ENCODE peak calls at places on chromosomes 11 and 22, in eight cellular contexts. Q is colonic mucosa, B is astrocyte of the spinal cord, T is adrenal gland, Y is MM.1S, K is right lobe of liver, N is neural progenitor cell, O is AG10803. F is an unnamed sample.

GRCh38 chr11:120814531-120815259 is 209.2 kb upstream of the TBCEL start:
- DNase-seq in Q (no peak), B (no peak), T (no peak), Y (no peak), K (no peak), N (no peak), O (no peak), F (no peak)

GRCh38 chr11:94521684-94522083 is 9.4 kb downstream of the C11orf97 start:
- DNase-seq in Q (no peak), B (no peak), T (no peak), Y (no peak), K (no peak), N (peak), O (peak), F (peak)

GRCh38 chr11:107017433-107018227 is 646 bp downstream of the GUCY1A2 start:
- DNase-seq in Q (no peak), B (peak), T (peak), Y (peak), K (peak), N (peak), O (peak), F (no peak)

GRCh38 chr11:128658499-128658898 is 35.4 kb upstream of the FLI1 start:
- DNase-seq in Q (no peak), B (no peak), T (no peak), Y (no peak), K (no peak), N (no peak), O (no peak), F (no peak)

GRCh38 chr11:17887779-17888178 is 125.1 kb downstream of the SERGEF start:
- DNase-seq in Q (no peak), B (no peak), T (no peak), Y (no peak), K (no peak), N (peak), O (no peak), F (no peak)

GRCh38 chr11:120086651-120087050 is 51.3 kb downstream of the TRIM29 start:
- DNase-seq in Q (no peak), B (no peak), T (no peak), Y (no peak), K (no peak), N (no peak), O (no peak), F (no peak)

GRCh38 chr11:77322506-77322905 is 21.0 kb upstream of the GDPD4 start:
- DNase-seq in Q (no peak), B (peak), T (peak), Y (no peak), K (no peak), N (no peak), O (peak), F (peak)

GRCh38 chr22:49997932-49998717 is 14.4 kb downstream of the IL17REL start:
- DNase-seq in Q (no peak), B (no peak), T (no peak), Y (no peak), K (no peak), N (no peak), O (no peak), F (no peak)

GRCh38 chr11:134528453-134528852 is 116.4 kb upstream of the B3GAT1 start:
- DNase-seq in Q (peak), B (no peak), T (no peak), Y (no peak), K (no peak), N (no peak), O (no peak), F (no peak)

GRCh38 chr11:28673687-28674431 is 565.7 kb downstream of the METTL15 start:
- DNase-seq in Q (no peak), B (no peak), T (no peak), Y (no peak), K (no peak), N (no peak), O (peak), F (no peak)

GRCh38 chr11:67273260-67273990 is 7.2 kb downstream of the GRK2 start:
- DNase-seq in Q (no peak), B (no peak), T (peak), Y (no peak), K (peak), N (no peak), O (no peak), F (no peak)

GRCh38 chr11:11724994-11725393 is 103.2 kb upstream of the GALNT18 start:
- DNase-seq in Q (no peak), B (no peak), T (no peak), Y (no peak), K (no peak), N (no peak), O (no peak), F (no peak)

GRCh38 chr11:19958218-19958617 is 202.1 kb downstream of the DBX1 start:
- DNase-seq in Q (no peak), B (no peak), T (no peak), Y (no peak), K (no peak), N (no peak), O (no peak), F (no peak)

GRCh38 chr11:66316849-66317251 is at the start of gene CD248:
- DNase-seq in Q (peak), B (peak), T (no peak), Y (no peak), K (no peak), N (peak), O (peak), F (no peak)

GRCh38 chr11:24560324-24560723 is 63.5 kb downstream of the LUZP2 start:
- DNase-seq in Q (no peak), B (no peak), T (no peak), Y (no peak), K (no peak), N (no peak), O (no peak), F (no peak)

GRCh38 chr22:35349704-35350538 is 31.0 kb upstream of the HMOX1 start:
- DNase-seq in Q (no peak), B (peak), T (peak), Y (no peak), K (no peak), N (peak), O (peak), F (no peak)

GRCh38 chr11:14336507-14337503 is 22.2 kb downstream of the RRAS2 start:
- DNase-seq in Q (no peak), B (peak), T (no peak), Y (no peak), K (no peak), N (no peak), O (peak), F (no peak)

GRCh38 chr22:23196165-23196564 is 15.9 kb downstream of the BCR start:
- DNase-seq in Q (no peak), B (no peak), T (no peak), Y (no peak), K (no peak), N (no peak), O (no peak), F (no peak)

GRCh38 chr11:46463701-46464100 is 72.1 kb upstream of the CHRM4 start:
- DNase-seq in Q (no peak), B (no peak), T (no peak), Y (no peak), K (no peak), N (peak), O (no peak), F (no peak)

GRCh38 chr22:32723632-32724031 is 77.9 kb upstream of the TIMP3 start:
- DNase-seq in Q (peak), B (peak), T (peak), Y (peak), K (peak), N (no peak), O (peak), F (peak)

GRCh38 chr11:120563698-120564572 is 52.4 kb downstream of the GRIK4 start:
- DNase-seq in Q (no peak), B (peak), T (peak), Y (no peak), K (no peak), N (peak), O (no peak), F (no peak)

GRCh38 chr22:41410311-41410751 is 28.6 kb downstream of the TEF start:
- DNase-seq in Q (no peak), B (no peak), T (peak), Y (no peak), K (no peak), N (no peak), O (no peak), F (no peak)

GRCh38 chr11:43072096-43072495 is 239.7 kb upstream of the API5 start:
- DNase-seq in Q (no peak), B (no peak), T (no peak), Y (no peak), K (no peak), N (peak), O (no peak), F (no peak)

GRCh38 chr22:23557036-23557435 is 23.1 kb downstream of the IGLL1 start:
- DNase-seq in Q (no peak), B (no peak), T (no peak), Y (no peak), K (no peak), N (no peak), O (no peak), F (no peak)

GRCh38 chr22:36323182-36323854 is 64.4 kb downstream of the MYH9 start:
- DNase-seq in Q (no peak), B (peak), T (peak), Y (no peak), K (no peak), N (no peak), O (peak), F (peak)

GRCh38 chr11:65468874-65469333 is 29.9 kb upstream of the MALAT1 start:
- DNase-seq in Q (peak), B (no peak), T (peak), Y (peak), K (peak), N (peak), O (peak), F (peak)

GRCh38 chr22:50104149-50104548 is 14.3 kb downstream of the MOV10L1 start:
- DNase-seq in Q (no peak), B (no peak), T (no peak), Y (no peak), K (no peak), N (no peak), O (no peak), F (no peak)

GRCh38 chr22:20235453-20235991 is 32.6 kb downstream of the RTN4R start:
- DNase-seq in Q (no peak), B (no peak), T (no peak), Y (no peak), K (peak), N (no peak), O (no peak), F (no peak)

GRCh38 chr11:2928605-2929510 is at the start of gene PHLDA2:
- DNase-seq in Q (peak), B (peak), T (peak), Y (no peak), K (peak), N (peak), O (peak), F (peak)

GRCh38 chr11:36619502-36619901 is 21.5 kb upstream of the RAG2 start:
- DNase-seq in Q (no peak), B (peak), T (no peak), Y (no peak), K (no peak), N (no peak), O (no peak), F (no peak)

GRCh38 chr22:24175160-24175808 is 6.0 kb upstream of the SUSD2 start:
- DNase-seq in Q (peak), B (peak), T (peak), Y (peak), K (peak), N (peak), O (peak), F (peak)

GRCh38 chr22:30253205-30253852 is 6.8 kb upstream of the LIF start:
- DNase-seq in Q (peak), B (peak), T (no peak), Y (no peak), K (no peak), N (no peak), O (no peak), F (peak)
- H3K4me3 ChIP-seq in Q (no peak), B (no peak), T (no peak), Y (no peak), K (no peak), N (no peak), O (no peak), F (no peak)

GRCh38 chr11:15692739-15693138 is 578.0 kb downstream of the INSC start:
- DNase-seq in Q (no peak), B (peak), T (no peak), Y (no peak), K (no peak), N (no peak), O (no peak), F (no peak)

GRCh38 chr11:15690326-15690725 is 575.6 kb downstream of the INSC start:
- DNase-seq in Q (no peak), B (no peak), T (no peak), Y (no peak), K (no peak), N (no peak), O (no peak), F (no peak)

GRCh38 chr11:15685311-15685710 is 570.6 kb downstream of the INSC start:
- DNase-seq in Q (peak), B (no peak), T (no peak), Y (no peak), K (no peak), N (no peak), O (no peak), F (no peak)

GRCh38 chr11:15687342-15687741 is 572.6 kb downstream of the INSC start:
- DNase-seq in Q (no peak), B (peak), T (no peak), Y (no peak), K (no peak), N (no peak), O (no peak), F (no peak)

DNA sequence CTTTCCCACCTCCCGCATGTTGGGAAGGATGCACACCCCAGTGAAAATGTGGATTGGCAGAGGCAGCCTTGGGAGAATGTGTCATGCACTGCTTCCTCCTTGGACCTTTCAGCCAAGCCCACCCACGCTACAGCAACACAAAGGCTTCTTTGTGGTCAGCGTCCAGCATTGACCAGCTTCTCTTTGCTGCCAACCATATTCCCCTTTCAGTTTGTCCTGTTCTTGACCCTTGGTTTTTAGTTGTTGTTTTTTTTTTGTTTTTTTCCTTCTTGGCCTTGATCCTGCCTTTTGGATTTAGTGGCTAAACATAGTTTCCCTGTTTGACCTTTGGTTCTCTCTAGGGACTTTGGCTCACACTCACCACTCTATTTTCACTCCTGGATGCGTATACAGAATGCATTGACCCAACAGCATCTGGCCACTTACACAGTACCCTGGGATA is 573.6 kb downstream of the INSC start:
- DNase-seq in Q (peak), B (peak), T (no peak), Y (no peak), K (no peak), N (no peak), O (no peak), F (no peak)
- H3K4me3 ChIP-seq in Q (no peak), B (no peak), T (no peak), Y (no peak), K (no peak), N (no peak), O (no peak), F (no peak)

DNA sequence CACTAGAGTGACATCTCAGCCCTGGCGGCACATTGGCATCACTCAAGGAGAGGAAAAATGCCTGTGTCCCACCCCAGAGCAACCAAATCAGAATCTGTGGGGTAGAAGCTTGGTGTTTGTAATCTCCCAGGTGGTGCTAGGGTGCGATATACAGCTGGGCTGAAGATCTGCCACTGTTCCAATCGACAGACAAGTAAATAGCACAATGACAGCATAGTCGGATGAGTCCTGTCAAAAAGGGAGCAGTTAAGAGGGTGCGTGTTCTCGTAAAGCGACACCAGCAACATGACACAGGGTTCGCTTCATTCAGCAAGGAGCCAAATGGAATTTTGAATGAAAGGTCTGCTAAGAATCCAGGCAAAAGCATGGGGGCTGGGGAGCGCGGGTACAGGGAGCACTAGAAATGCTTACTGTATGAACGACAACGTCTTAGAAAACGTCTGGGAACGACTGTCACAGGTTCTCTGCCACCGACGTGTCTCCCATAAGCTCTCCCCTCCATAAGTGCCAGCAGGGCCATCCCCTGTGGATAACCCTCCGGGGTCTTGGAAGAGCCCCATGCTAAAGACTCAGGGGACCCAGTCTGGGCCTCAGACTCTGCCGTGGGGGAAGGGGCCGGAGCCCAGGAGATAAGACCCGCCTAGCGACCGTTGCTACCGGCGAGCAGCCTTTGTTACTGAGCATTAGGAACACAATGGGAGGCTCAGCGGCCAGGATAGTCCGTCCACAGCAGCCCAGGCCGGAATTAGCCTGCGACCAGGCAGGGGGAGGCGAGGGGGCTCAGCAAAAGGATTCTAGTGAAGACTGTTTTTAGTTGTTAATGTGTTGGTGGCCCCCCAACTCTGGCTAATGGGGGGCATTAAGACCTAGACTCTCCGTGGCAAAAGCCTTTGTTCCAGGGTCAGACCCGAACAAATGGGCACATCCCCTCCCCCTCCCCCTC is 20.8 kb downstream of the ADA2 start:
- DNase-seq in Q (no peak), B (peak), T (peak), Y (no peak), K (peak), N (peak), O (no peak), F (peak)
- H3K4me3 ChIP-seq in Q (peak), B (peak), T (peak), Y (no peak), K (no peak), N (peak), O (peak), F (peak)

GRCh38 chr11:75555079-75555811 is 6.8 kb upstream of the SERPINH1 start:
- DNase-seq in Q (no peak), B (no peak), T (no peak), Y (no peak), K (no peak), N (no peak), O (no peak), F (no peak)

GRCh38 chr11:75557649-75558494 is 4.2 kb upstream of the SERPINH1 start:
- DNase-seq in Q (no peak), B (peak), T (peak), Y (no peak), K (no peak), N (no peak), O (peak), F (no peak)

GRCh38 chr11:75553889-75554257 is 8.2 kb upstream of the SERPINH1 start:
- DNase-seq in Q (no peak), B (no peak), T (no peak), Y (no peak), K (no peak), N (no peak), O (no peak), F (no peak)

GRCh38 chr11:75553182-75553581 is 8.9 kb upstream of the SERPINH1 start:
- DNase-seq in Q (no peak), B (no peak), T (no peak), Y (no peak), K (no peak), N (no peak), O (no peak), F (no peak)

GRCh38 chr11:75554258-75555022 is 7.6 kb upstream of the SERPINH1 start:
- DNase-seq in Q (peak), B (peak), T (peak), Y (no peak), K (peak), N (peak), O (peak), F (no peak)
- H3K4me3 ChIP-seq in Q (no peak), B (peak), T (no peak), Y (no peak), K (no peak), N (no peak), O (peak), F (no peak)

GRCh38 chr11:35525501-35526175 is at the start of gene PAMR1:
- DNase-seq in Q (peak), B (peak), T (peak), Y (peak), K (no peak), N (peak), O (peak), F (no peak)
- H3K4me3 ChIP-seq in Q (peak), B (peak), T (peak), Y (peak), K (peak), N (peak), O (peak), F (no peak)

GRCh38 chr22:37454857-37455686 is 27.8 kb upstream of the ELFN2 start:
- DNase-seq in Q (no peak), B (peak), T (peak), Y (no peak), K (no peak), N (no peak), O (peak), F (peak)
- H3K4me3 ChIP-seq in Q (no peak), B (no peak), T (no peak), Y (no peak), K (no peak), N (no peak), O (no peak), F (no peak)

GRCh38 chr11:418343-419247 is 3.8 kb upstream of the SIGIRR start:
- DNase-seq in Q (no peak), B (no peak), T (no peak), Y (no peak), K (no peak), N (no peak), O (no peak), F (no peak)

GRCh38 chr11:422249-422656 is 7.5 kb upstream of the SIGIRR start:
- DNase-seq in Q (no peak), B (no peak), T (peak), Y (no peak), K (no peak), N (no peak), O (no peak), F (no peak)

GRCh38 chr11:420054-420910 is 5.5 kb upstream of the SIGIRR start:
- DNase-seq in Q (no peak), B (no peak), T (peak), Y (no peak), K (peak), N (no peak), O (no peak), F (no peak)

GRCh38 chr11:419248-420005 is 4.6 kb upstream of the SIGIRR start:
- DNase-seq in Q (no peak), B (no peak), T (no peak), Y (no peak), K (no peak), N (no peak), O (no peak), F (no peak)

GRCh38 chr11:420911-421321 is 6.1 kb upstream of the SIGIRR start:
- DNase-seq in Q (no peak), B (no peak), T (peak), Y (no peak), K (no peak), N (no peak), O (no peak), F (no peak)
- H3K4me3 ChIP-seq in Q (no peak), B (no peak), T (no peak), Y (no peak), K (no peak), N (no peak), O (no peak), F (no peak)

GRCh38 chr11:83725718-83726117 is 439.6 kb upstream of the CCDC90B start:
- DNase-seq in Q (no peak), B (no peak), T (no peak), Y (no peak), K (no peak), N (no peak), O (no peak), F (no peak)
- H3K4me3 ChIP-seq in Q (no peak), B (no peak), T (no peak), Y (no peak), K (no peak), N (no peak), O (no peak), F (no peak)

GRCh38 chr11:126319374-126319740 is 15.5 kb downstream of the DCPS start:
- DNase-seq in Q (no peak), B (no peak), T (no peak), Y (no peak), K (no peak), N (no peak), O (peak), F (no peak)
- H3K4me3 ChIP-seq in Q (no peak), B (no peak), T (no peak), Y (no peak), K (no peak), N (no peak), O (no peak), F (no peak)